ENCODE peak calls at places on chromosome 20, in four cellular contexts. W is HCT116, Q is HepG2, U is GM12878. I is an unnamed sample.

GRCh38 chr20:57263767-57264150 is 2.7 kb downstream of the BMP7 start:
- DNase-seq in W (no peak), Q (no peak), U (no peak), I (no peak)

GRCh38 chr20:32195581-32195980 is 12.0 kb downstream of the PLAGL2 start:
- DNase-seq in W (no peak), Q (no peak), U (no peak), I (no peak)

GRCh38 chr20:33947709-33948295 is 45.9 kb upstream of the RALY start:
- DNase-seq in W (peak; percentile 89), Q (peak; percentile 83), U (peak; percentile 19), I (peak; percentile 38)

GRCh38 chr20:59087829-59088433 is 45.3 kb upstream of the PRELID3B start:
- DNase-seq in W (peak; percentile 52), Q (peak; percentile 70), U (no peak), I (peak; percentile 54)

GRCh38 chr20:57838670-57839142 is 128.9 kb upstream of the PMEPA1 start:
- DNase-seq in W (no peak), Q (no peak), U (no peak), I (no peak)

GRCh38 chr20:40424695-40425094 is 264.3 kb downstream of the MAFB start:
- DNase-seq in W (no peak), Q (no peak), U (no peak), I (no peak)

GRCh38 chr20:1327241-1327653 is 1.7 kb downstream of the SDCBP2 start:
- DNase-seq in W (no peak), Q (no peak), U (no peak), I (no peak)

GRCh38 chr20:57785061-57785460 is 75.2 kb upstream of the PMEPA1 start:
- DNase-seq in W (no peak), Q (no peak), U (no peak), I (no peak)

GRCh38 chr20:62889871-62890270 is 28.2 kb upstream of the TCFL5 start:
- DNase-seq in W (no peak), Q (no peak), U (no peak), I (no peak)

GRCh38 chr20:2840967-2841531 is 504 bp downstream of the VPS16 start:
- DNase-seq in W (no peak), Q (peak; percentile 66), U (no peak), I (no peak)

GRCh38 chr20:12891643-12892042 is 117.1 kb upstream of the SPTLC3 start:
- DNase-seq in W (no peak), Q (no peak), U (no peak), I (no peak)

GRCh38 chr20:32570401-32571190 is 14.5 kb downstream of the NOL4L start:
- DNase-seq in W (no peak), Q (no peak), U (no peak), I (no peak)

GRCh38 chr20:32702706-32703425 is 29.1 kb upstream of the C20orf203 start:
- DNase-seq in W (no peak), Q (no peak), U (no peak), I (no peak)

GRCh38 chr20:63635431-63636141 is 8.7 kb upstream of the GMEB2 start:
- DNase-seq in W (no peak), Q (no peak), U (peak; percentile 68), I (no peak)

GRCh38 chr20:25197173-25197869 is 1.8 kb downstream of the ENTPD6 start:
- DNase-seq in W (no peak), Q (no peak), U (no peak), I (no peak)

GRCh38 chr20:58479666-58480454 is 35.3 kb downstream of the APCDD1L start:
- DNase-seq in W (no peak), Q (no peak), U (no peak), I (no peak)

GRCh38 chr20:53656653-53657288 is 63.1 kb upstream of the ZNF217 start:
- DNase-seq in W (no peak), Q (no peak), U (no peak), I (no peak)

GRCh38 chr20:64091762-64092161 is 7.6 kb upstream of the LKAAEAR1 start:
- DNase-seq in W (no peak), Q (no peak), U (no peak), I (no peak)

GRCh38 chr20:44805991-44806729 is 4.2 kb downstream of the RIMS4 start:
- DNase-seq in W (no peak), Q (no peak), U (no peak), I (no peak)

GRCh38 chr20:59835057-59835447 is 98.4 kb downstream of the SYCP2 start:
- DNase-seq in W (no peak), Q (no peak), U (no peak), I (no peak)

GRCh38 chr20:1827974-1828785 is 67.0 kb upstream of the SIRPA start:
- DNase-seq in W (peak; percentile 24), Q (peak; percentile 99), U (no peak), I (no peak)

GRCh38 chr20:63940071-63940471 is 16.1 kb downstream of the UCKL1 start:
- DNase-seq in W (no peak), Q (no peak), U (no peak), I (no peak)

GRCh38 chr20:24662756-24663399 is 193.4 kb downstream of the SYNDIG1 start:
- DNase-seq in W (no peak), Q (no peak), U (no peak), I (no peak)

GRCh38 chr20:51306521-51307358 is 235.8 kb downstream of the NFATC2 start:
- DNase-seq in W (peak; percentile 62), Q (peak; percentile 56), U (no peak), I (peak; percentile 75)
- TF ChIP-seq JUND in W (no peak), Q (no peak), U (no peak), I (no peak)

GRCh38 chr20:46715292-46715756 is 5.9 kb downstream of the SLC2A10 start:
- DNase-seq in W (no peak), Q (no peak), U (no peak), I (peak; percentile 98)
- TF ChIP-seq JUND in W (no peak), Q (no peak), U (no peak), I (no peak)

GRCh38 chr20:22566876-22567658 is 17.3 kb downstream of the FOXA2 start:
- DNase-seq in W (no peak), Q (no peak), U (no peak), I (no peak)
- TF ChIP-seq JUND in W (no peak), Q (no peak), U (no peak), I (no peak)

DNA sequence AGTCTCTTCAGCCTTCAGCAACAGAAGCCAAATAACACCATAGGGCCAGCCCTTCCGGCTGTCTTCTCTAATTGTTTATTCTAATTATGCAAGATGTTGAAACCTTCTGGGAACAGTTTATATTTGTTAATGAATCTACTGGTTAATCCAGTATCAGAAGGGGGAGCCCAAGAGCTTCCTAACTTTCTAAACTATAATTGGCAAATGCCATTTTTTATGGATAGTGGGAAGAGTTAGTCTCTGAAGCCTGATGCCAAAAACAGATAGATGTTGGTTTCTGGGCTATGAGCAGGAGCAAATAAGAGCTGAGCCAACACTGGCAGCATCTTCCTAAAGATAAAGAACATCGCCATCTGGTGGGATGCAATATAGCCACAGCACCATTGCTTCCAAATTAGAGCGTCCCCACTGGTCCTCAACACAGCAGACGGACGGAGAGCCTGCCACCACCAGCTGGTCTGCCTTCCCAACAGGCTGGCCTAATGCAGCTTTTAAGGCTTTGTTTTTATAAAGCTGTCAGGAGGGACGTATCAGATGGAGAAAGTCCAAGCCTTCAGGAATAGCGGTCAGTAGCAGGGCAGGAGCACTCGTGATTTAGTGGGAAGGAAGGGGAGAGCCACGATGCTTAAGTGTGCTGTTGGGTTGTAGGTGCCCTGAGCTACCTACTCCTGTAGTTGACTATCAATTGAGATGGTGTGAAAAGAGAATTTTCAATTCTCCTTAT is 118.8 kb downstream of the RALGAPA2 start:
- DNase-seq in W (peak; percentile 18), Q (peak; percentile 71), U (no peak), I (peak; percentile 85)
- TF ChIP-seq JUND in W (no peak), Q (no peak), U (no peak), I (no peak)

DNA sequence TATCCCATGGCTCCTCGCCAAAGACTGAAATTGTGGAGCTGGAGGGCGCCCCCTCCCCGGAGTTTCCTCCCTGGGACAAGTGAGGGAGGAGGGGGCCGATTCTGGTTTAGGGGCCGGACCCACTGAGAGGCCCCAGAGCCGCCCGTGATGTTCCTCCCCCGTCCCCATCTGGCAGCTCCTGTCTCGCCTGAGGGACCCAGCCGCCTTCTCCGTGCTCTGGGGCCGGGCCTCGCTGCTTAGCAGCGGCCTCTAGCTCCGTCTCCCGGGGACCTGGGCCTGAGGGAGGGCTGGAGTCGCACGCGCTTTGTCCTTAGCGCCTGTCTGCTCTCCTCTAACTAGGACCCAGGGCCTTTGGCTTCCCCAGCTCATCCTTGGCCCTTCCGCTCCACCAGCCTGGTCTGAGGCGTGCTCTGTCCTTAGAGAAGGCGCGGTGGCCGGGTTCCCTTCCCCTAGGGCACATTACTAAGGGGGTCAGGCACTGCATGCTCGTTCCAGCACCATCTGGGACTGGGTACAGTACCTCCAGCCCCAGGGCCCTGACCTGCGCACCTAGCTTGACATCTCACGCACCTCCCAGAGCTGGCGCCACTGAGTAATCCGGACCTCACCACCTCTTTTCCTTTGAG is 29.8 kb downstream of the SLC12A5 start:
- DNase-seq in W (no peak), Q (no peak), U (no peak), I (no peak)
- TF ChIP-seq JUND in W (no peak), Q (no peak), U (no peak), I (no peak)

GRCh38 chr20:60851826-60852704 is 400.0 kb upstream of the CDH4 start:
- DNase-seq in W (no peak), Q (peak; percentile 8), U (no peak), I (no peak)
- TF ChIP-seq JUND in W (no peak), Q (no peak), U (no peak), I (no peak)

GRCh38 chr20:8018928-8019177 is 708 bp downstream of the TMX4 start:
- DNase-seq in W (no peak), Q (no peak), U (peak; percentile 45), I (peak; percentile 63)
- TF ChIP-seq JUND in W (no peak), Q (no peak), U (no peak), I (no peak)

DNA sequence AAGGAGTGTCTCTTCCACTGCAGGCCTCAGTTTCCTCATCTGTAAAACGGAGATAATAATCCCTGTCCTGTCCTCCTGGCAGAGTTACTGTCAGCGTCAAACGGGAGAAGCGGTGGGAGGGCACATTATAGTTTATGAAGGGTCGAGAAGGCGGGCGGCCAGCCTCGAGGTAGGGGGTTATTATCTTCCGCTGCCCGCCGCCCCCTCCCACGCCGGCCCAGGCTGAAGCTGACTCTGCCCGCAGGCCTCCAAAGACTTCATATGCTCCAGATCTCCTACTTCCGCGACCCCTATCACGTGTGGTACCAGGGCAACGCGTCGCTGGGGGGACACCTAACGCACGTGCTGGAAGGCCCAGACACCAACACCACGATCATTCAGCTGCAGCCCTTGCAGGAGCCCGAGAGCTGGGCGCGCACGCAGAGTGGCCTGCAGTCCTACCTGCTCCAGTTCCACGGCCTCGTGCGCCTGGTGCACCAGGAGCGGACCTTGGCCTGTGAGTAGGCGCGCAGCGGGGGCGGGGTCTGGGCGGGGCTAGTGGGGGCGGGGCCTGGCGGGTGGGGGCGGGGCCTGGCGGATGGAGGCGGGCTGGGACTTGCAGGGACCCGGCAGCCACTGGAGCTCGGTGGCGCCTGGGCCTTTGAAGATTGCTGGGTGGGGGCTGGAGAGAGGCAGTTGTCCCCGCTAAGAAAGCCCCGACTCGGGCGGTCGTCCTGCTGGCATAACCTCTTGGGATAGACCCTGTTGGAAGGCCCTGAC is 2.8 kb downstream of the PROCR start:
- DNase-seq in W (no peak), Q (peak; percentile 84), U (no peak), I (peak; percentile 79)
- TF ChIP-seq JUND in W (no peak), Q (peak; percentile 67), U (no peak), I (no peak)

I was measured in T47D.